ENCODE peak calls at places on chromosomes 5 and 9, in ten cellular contexts. G is GM23338, X is progenitor cell of endocrine pancreas, F is spleen, U is type B pancreatic cell, T is sigmoid colon, I is nephron progenitor cell, Y is heart left ventricle, V is heart right ventricle, N is fibroblast of lung. C is an unnamed sample.

GRCh38 chr5:155905359-155905758 is 421.6 kb upstream of the SGCD start:
- DNase-seq in I (no peak), G (no peak), U (no peak), V (no peak), N (no peak), T (no peak), Y (no peak), X (no peak), F (no peak), C (no peak)

GRCh38 chr5:57783693-57784092 is 301.1 kb upstream of the ACTBL2 start:
- DNase-seq in Y (no peak), V (no peak), N (no peak), X (no peak), G (no peak), T (no peak), I (no peak), F (no peak), U (no peak), C (no peak)

GRCh38 chr9:129359871-129360536 is 181.9 kb upstream of the IER5L start:
- DNase-seq in X (no peak), T (no peak), G (no peak), Y (no peak), V (no peak), N (no peak), U (no peak), F (no peak), I (no peak), C (no peak)

GRCh38 chr9:123069010-123069481 is 35.6 kb downstream of the GPR21 start:
- DNase-seq in V (no peak), F (no peak), N (peak; percentile 92), Y (no peak), T (no peak), I (no peak), U (no peak), X (no peak), G (no peak), C (no peak)

GRCh38 chr9:109880276-109881169 is 100.5 kb downstream of the PALM2AKAP2 start:
- DNase-seq in N (peak; percentile 24), I (peak; percentile 20), T (no peak), F (no peak), G (peak; percentile 89), U (no peak), X (no peak), V (no peak), Y (no peak), C (peak; percentile 45)

GRCh38 chr9:131417264-131418142 is 23.6 kb downstream of the PRRC2B start:
- DNase-seq in N (no peak), U (no peak), F (no peak), G (no peak), X (no peak), I (no peak), T (no peak), Y (no peak), V (no peak), C (no peak)

GRCh38 chr9:135533093-135533492 is 11.9 kb downstream of the LCN1 start:
- DNase-seq in U (no peak), G (no peak), I (no peak), F (no peak), Y (no peak), T (peak; percentile 14), X (no peak), N (no peak), V (no peak), C (no peak)

GRCh38 chr5:73119492-73120157 is 750 bp upstream of the TMEM171 start:
- DNase-seq in T (no peak), G (peak; percentile 69), U (no peak), I (peak; percentile 15), Y (no peak), N (no peak), F (peak; percentile 80), V (no peak), X (no peak), C (no peak)

GRCh38 chr5:133052317-133053175 is 733 bp downstream of the HSPA4 start:
- DNase-seq in X (no peak), F (peak; percentile 94), V (peak; percentile 59), U (peak; percentile 73), T (peak; percentile 72), I (peak; percentile 64), N (peak; percentile 56), Y (peak; percentile 60), G (peak; percentile 69), C (peak; percentile 71)

GRCh38 chr5:18990852-18991251 is 997.1 kb downstream of the CDH18 start:
- DNase-seq in G (no peak), U (no peak), I (no peak), V (no peak), X (no peak), Y (no peak), N (no peak), F (no peak), T (no peak), C (no peak)

GRCh38 chr9:129191234-129191633 is 13.2 kb upstream of the IER5L start:
- DNase-seq in N (no peak), G (no peak), F (no peak), U (no peak), Y (no peak), T (no peak), X (no peak), V (no peak), I (no peak), C (no peak)

GRCh38 chr9:134778156-134778555 is 102.5 kb upstream of the FCN2 start:
- DNase-seq in G (no peak), X (no peak), I (no peak), V (no peak), T (no peak), Y (no peak), N (no peak), U (no peak), F (no peak), C (no peak)

GRCh38 chr5:125992050-125992449 is 431.2 kb upstream of the GRAMD2B start:
- DNase-seq in X (no peak), F (no peak), V (no peak), Y (no peak), G (no peak), N (no peak), T (no peak), I (no peak), U (no peak), C (no peak)

DNA sequence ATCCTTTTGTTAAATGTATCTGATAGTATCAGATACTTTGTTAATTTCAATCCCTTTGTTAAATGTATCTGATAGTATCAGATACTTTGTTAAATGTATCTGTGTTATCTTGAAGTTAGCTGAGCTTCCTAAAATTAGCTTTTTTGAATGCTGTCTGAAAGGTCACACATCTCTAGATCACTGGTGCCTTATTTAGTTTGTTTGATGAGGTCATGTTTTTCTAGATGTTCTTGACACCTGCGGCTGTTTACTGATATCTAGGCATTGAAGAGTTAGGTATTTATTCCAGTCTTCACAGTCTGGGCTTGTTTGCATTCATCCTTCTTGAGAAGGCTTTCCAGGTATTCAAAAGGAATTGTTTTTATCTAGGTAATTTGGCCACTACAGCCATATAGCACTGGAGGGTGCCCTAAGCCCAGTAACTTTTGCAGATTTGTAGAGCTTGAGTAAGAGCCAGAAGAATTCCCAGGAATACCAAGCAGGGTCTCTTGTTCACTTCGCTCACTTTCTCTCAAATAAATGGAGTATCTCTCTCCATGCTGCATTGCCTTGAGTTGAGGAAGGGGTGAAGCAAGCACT is 435.4 kb upstream of the GRAMD2B start:
- DNase-seq in V (no peak), Y (no peak), I (no peak), X (no peak), T (no peak), U (no peak), G (peak; percentile 58), N (no peak), F (no peak), C (no peak)
- TF ChIP-seq CTCF in V (no peak), Y (no peak), I (no peak), X (peak; percentile 12), T (no peak), U (no peak), G (peak; percentile 59), N (no peak), F (no peak), C (no peak)

DNA sequence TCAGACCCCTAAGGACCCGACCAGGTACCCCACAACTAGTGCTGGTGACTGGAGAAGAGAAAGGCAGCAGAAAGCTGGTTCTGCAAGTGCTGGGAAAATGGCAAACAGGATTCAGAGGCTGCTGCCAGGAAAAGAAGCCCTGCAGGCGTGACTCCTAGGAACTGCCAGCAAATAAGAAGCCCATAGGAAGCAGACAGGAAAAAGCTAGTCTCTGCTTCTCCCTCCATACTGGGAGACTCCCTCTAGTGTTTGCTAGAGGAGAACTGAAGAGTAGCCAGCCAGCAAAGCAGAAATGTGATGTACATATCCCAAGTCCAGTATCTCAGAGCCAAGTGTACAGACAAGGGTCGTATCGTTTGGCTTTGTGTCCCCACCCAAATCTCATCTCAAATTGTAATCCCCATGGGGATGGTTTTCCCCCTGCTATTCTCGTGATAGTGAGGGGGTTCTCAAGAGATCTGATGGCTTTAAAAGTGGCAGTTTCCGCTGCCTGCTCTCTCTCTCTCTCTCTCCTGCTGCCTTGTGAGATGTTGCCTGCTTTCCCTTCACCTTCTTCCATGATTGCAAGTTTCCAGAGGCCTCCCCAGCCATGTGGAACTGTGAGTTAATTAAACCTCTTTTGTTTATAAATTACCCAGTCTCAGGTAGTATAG is 38.1 kb upstream of the TUSC1 start:
- DNase-seq in V (no peak), G (peak; percentile 84), F (peak; percentile 30), T (no peak), U (no peak), N (peak; percentile 71), Y (no peak), I (peak; percentile 3), X (peak; percentile 13), C (peak; percentile 5)
- TF ChIP-seq CTCF in V (peak; percentile 38), G (peak; percentile 75), F (peak; percentile 34), T (no peak), U (peak; percentile 71), N (peak; percentile 65), Y (no peak), I (peak; percentile 39), X (peak; percentile 63), C (no peak)

GRCh38 chr5:170275376-170275994 is 22.1 kb downstream of the LCP2 start:
- DNase-seq in V (no peak), X (no peak), T (no peak), N (no peak), Y (no peak), G (no peak), F (no peak), I (no peak), U (no peak), C (no peak)
- TF ChIP-seq CTCF in V (no peak), X (no peak), T (no peak), N (no peak), Y (no peak), G (no peak), F (no peak), I (no peak), U (no peak), C (no peak)

DNA sequence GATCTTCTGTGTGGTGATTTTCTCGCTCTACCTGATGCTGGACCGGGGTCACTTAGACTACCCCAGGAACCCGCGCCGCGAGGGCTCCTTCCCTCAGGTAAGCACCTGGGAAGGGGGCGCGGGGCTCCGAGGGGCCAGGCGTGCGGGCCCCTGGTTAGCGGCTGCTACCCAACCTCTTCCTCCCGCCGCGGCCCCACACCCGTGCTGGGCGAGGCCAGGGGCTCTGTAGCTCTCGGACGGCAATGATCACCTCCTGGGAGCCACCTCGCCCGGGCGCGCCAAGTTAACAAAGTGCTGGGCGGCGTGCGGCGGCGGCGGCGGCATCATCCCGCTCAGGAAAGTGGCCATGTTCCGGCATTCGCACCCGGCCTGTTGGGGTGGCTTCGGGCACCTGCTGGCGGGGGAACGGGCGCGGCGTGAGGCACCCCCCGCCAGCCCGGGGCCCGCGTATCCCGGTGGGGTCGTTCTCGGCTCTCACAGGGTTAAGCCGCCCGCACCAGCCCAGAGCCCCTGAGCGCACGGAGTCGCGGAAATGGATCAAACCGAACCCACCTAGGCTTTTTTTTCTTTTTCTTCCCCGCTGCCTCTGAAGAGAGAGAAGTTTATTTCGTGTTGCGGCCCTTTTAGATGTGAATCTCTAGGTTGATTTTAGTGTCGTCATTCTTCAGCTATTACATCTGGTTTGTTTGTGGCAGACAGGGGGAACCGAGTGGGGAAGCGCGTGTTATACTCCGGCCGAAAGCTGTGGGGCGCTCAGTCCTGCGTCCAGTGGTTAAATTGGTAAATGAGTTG is 925 bp downstream of the MAN2A1 start:
- DNase-seq in V (peak; percentile 70), T (peak; percentile 91), N (peak; percentile 90), U (peak; percentile 76), G (peak; percentile 61), X (peak; percentile 37), F (peak; percentile 93), Y (peak; percentile 78), I (peak; percentile 60), C (peak; percentile 60)
- TF ChIP-seq CTCF in V (peak; percentile 65), T (peak; percentile 64), N (peak; percentile 85), U (peak; percentile 72), G (peak; percentile 61), X (peak; percentile 56), F (peak; percentile 78), Y (peak; percentile 58), I (peak; percentile 25), C (no peak)